ENCODE peak calls at places on chromosomes 12 and 14, in seven cellular contexts. L, F, H, O, R, V and S are unnamed samples.
A peak's percentile ranks its signal among the peaks of the same experiment; 100 is the strongest.

GRCh38 chr14:96255501-96256366 is at the start of gene BDKRB1:
- DNase-seq in L (no peak), F (no peak), H (no peak), O (no peak), R (no peak), V (no peak), S (peak; percentile 93)

GRCh38 chr12:64395739-64396138 is 5.2 kb upstream of the C12orf56 start:
- DNase-seq in L (no peak), F (no peak), H (no peak), O (no peak), R (no peak), V (no peak), S (no peak)

GRCh38 chr12:123813349-123813748 is 51.2 kb downstream of the DNAH10 start:
- DNase-seq in L (no peak), F (no peak), H (no peak), O (no peak), R (no peak), V (no peak), S (peak; percentile 31)

GRCh38 chr14:49240383-49240782 is 345.8 kb downstream of the RPS29 start:
- DNase-seq in L (no peak), F (peak; percentile 45), H (no peak), O (no peak), R (no peak), V (no peak), S (no peak)

GRCh38 chr12:7346571-7347225 is 42.8 kb downstream of the ACSM4 start:
- DNase-seq in L (no peak), F (peak; percentile 10), H (no peak), O (no peak), R (no peak), V (no peak), S (no peak)

GRCh38 chr12:118513554-118513953 is 137.2 kb downstream of the SUDS3 start:
- DNase-seq in L (no peak), F (no peak), H (no peak), O (no peak), R (no peak), V (no peak), S (no peak)

GRCh38 chr12:44155349-44155748 is 319.5 kb downstream of the TMEM117 start:
- DNase-seq in L (no peak), F (peak; percentile 57), H (no peak), O (no peak), R (no peak), V (no peak), S (no peak)

GRCh38 chr14:97791906-97792305 is 994.7 kb downstream of the VRK1 start:
- DNase-seq in L (no peak), F (no peak), H (no peak), O (no peak), R (no peak), V (no peak), S (no peak)

GRCh38 chr14:71070169-71070568 is 162.9 kb downstream of the PCNX1 start:
- DNase-seq in L (no peak), F (no peak), H (no peak), O (no peak), R (no peak), V (no peak), S (peak; percentile 44)

GRCh38 chr12:13536219-13536910 is 339.8 kb downstream of the EMP1 start:
- DNase-seq in L (no peak), F (no peak), H (peak; percentile 23), O (no peak), R (no peak), V (no peak), S (no peak)

GRCh38 chr12:38912116-38912515 is 6.7 kb upstream of the CPNE8 start:
- DNase-seq in L (no peak), F (no peak), H (no peak), O (no peak), R (no peak), V (no peak), S (no peak)

GRCh38 chr14:97580923-97581495 is 783.8 kb downstream of the VRK1 start:
- DNase-seq in L (no peak), F (peak; percentile 83), H (no peak), O (no peak), R (no peak), V (no peak), S (no peak)

GRCh38 chr12:78802593-78802992 is 62.0 kb upstream of the SYT1 start:
- DNase-seq in L (no peak), F (no peak), H (no peak), O (no peak), R (no peak), V (no peak), S (peak; percentile 31)

GRCh38 chr14:93537962-93538361 is 107.2 kb downstream of the UNC79 start:
- DNase-seq in L (no peak), F (no peak), H (no peak), O (no peak), R (no peak), V (no peak), S (no peak)

GRCh38 chr12:130775953-130776856 is 60.1 kb upstream of the RIMBP2 start:
- DNase-seq in L (no peak), F (peak; percentile 57), H (no peak), O (no peak), R (no peak), V (no peak), S (peak; percentile 57)

GRCh38 chr12:13348464-13348863 is 151.9 kb downstream of the EMP1 start:
- DNase-seq in L (no peak), F (no peak), H (no peak), O (no peak), R (no peak), V (no peak), S (no peak)

GRCh38 chr12:12726543-12727093 is 9.4 kb downstream of the CDKN1B start:
- DNase-seq in L (no peak), F (peak; percentile 36), H (no peak), O (no peak), R (no peak), V (no peak), S (peak; percentile 84)

GRCh38 chr14:58878740-58879139 is 241.0 kb downstream of the DACT1 start:
- DNase-seq in L (no peak), F (no peak), H (no peak), O (no peak), R (no peak), V (no peak), S (no peak)

GRCh38 chr14:33839193-33840076 is 111.4 kb downstream of the EGLN3 start:
- DNase-seq in L (peak; percentile 31), F (peak; percentile 77), H (no peak), O (peak; percentile 24), R (no peak), V (peak; percentile 26), S (peak; percentile 25)